ENCODE peak calls at places on chromosomes 2 and 18, in nine cellular contexts. O, N, L, S, Z, R, D, Y and A are unnamed samples.

GRCh38 chr2:218046234-218046633 is 22.8 kb upstream of the RUFY4 start:
- DNase-seq in Y (no peak), L (no peak), D (no peak), Z (no peak), S (no peak), R (no peak), O (no peak), N (no peak), A (no peak)

GRCh38 chr2:207483477-207483876 is 46.3 kb upstream of the CREB1 start:
- DNase-seq in Y (no peak), O (no peak), S (no peak), L (no peak), Z (no peak), D (no peak), N (no peak), R (no peak), A (no peak)

GRCh38 chr2:220315098-220315785 is 687.8 kb downstream of the SLC4A3 start:
- DNase-seq in Z (no peak), R (no peak), N (no peak), O (no peak), L (no peak), Y (peak; percentile 23), S (no peak), D (no peak), A (no peak)

GRCh38 chr2:23055251-23055650 is 329.7 kb upstream of the KLHL29 start:
- DNase-seq in O (no peak), N (no peak), Y (no peak), S (no peak), L (no peak), R (no peak), Z (no peak), D (no peak), A (no peak)

GRCh38 chr2:59312022-59312421 is 1070.9 kb upstream of the FANCL start:
- DNase-seq in L (no peak), O (no peak), Z (no peak), R (no peak), D (no peak), N (no peak), S (no peak), Y (no peak), A (no peak)

GRCh38 chr18:55811964-55812363 is 224.0 kb upstream of the TCF4 start:
- DNase-seq in Z (no peak), Y (no peak), O (no peak), L (no peak), R (no peak), D (no peak), N (no peak), S (no peak), A (no peak)

GRCh38 chr2:126399001-126399400 is 257.0 kb upstream of the GYPC start:
- DNase-seq in O (no peak), R (peak; percentile 69), D (no peak), Z (no peak), Y (no peak), S (no peak), L (no peak), N (no peak), A (no peak)

GRCh38 chr2:47771211-47771610 is 11.7 kb upstream of the MSH6 start:
- DNase-seq in S (no peak), Y (no peak), R (no peak), N (no peak), O (no peak), D (no peak), Z (no peak), L (no peak), A (no peak)

GRCh38 chr2:240820014-240820606 is at the start of gene KIF1A:
- DNase-seq in Y (no peak), D (no peak), R (peak; percentile 91), L (peak; percentile 44), Z (no peak), S (peak; percentile 36), O (no peak), N (peak; percentile 33), A (no peak)

GRCh38 chr2:168632733-168633132 is 169.7 kb upstream of the NOSTRIN start:
- DNase-seq in N (no peak), R (no peak), Y (peak; percentile 19), Z (no peak), D (no peak), S (no peak), O (no peak), L (no peak), A (no peak)

GRCh38 chr2:179843541-179843940 is 17.9 kb downstream of the ZNF385B start:
- DNase-seq in N (no peak), O (no peak), R (no peak), S (no peak), Z (no peak), L (no peak), D (no peak), Y (no peak), A (no peak)

GRCh38 chr2:11248-11941 is 34.9 kb downstream of the FAM110C start:
- DNase-seq in Z (peak; percentile 73), Y (peak; percentile 59), R (peak; percentile 98), N (peak; percentile 66), D (peak; percentile 79), O (peak; percentile 83), S (peak; percentile 75), L (peak; percentile 86), A (no peak)

GRCh38 chr2:223860809-223861738 is 23.7 kb upstream of the AP1S3 start:
- DNase-seq in R (no peak), N (peak; percentile 82), O (no peak), Y (no peak), Z (no peak), L (no peak), S (peak; percentile 61), D (peak; percentile 78), A (no peak)

DNA sequence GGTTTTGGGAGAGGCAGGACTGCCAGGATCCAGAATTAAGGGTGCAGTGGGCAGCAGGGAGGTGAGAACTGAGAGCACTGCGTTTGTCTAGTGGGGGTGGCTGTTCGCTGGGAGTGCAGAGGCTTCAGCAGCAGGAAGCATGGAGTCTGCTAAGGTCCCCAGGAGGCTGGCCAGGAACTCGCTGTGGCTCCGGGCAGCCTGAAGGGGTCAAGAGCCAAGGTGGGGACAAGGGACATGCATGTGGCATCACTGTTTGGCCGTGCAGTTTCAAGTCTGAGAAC is 43.2 kb upstream of the SEMA4C start:
- DNase-seq in L (no peak), R (no peak), O (no peak), N (no peak), Z (no peak), Y (no peak), D (no peak), S (no peak), A (no peak)
- H3K4me1 ChIP-seq in L (peaks cover 61% of the 10 kb centered on the region), R (no peaks in the 10 kb centered on the region), O (peaks cover 19% of the 10 kb centered on the region), N (peaks cover 21% of the 10 kb centered on the region), Z (no peaks in the 10 kb centered on the region), Y (no peaks in the 10 kb centered on the region), D (no peaks in the 10 kb centered on the region), S (no peaks in the 10 kb centered on the region), A (peaks cover 10% of the 10 kb centered on the region)

DNA sequence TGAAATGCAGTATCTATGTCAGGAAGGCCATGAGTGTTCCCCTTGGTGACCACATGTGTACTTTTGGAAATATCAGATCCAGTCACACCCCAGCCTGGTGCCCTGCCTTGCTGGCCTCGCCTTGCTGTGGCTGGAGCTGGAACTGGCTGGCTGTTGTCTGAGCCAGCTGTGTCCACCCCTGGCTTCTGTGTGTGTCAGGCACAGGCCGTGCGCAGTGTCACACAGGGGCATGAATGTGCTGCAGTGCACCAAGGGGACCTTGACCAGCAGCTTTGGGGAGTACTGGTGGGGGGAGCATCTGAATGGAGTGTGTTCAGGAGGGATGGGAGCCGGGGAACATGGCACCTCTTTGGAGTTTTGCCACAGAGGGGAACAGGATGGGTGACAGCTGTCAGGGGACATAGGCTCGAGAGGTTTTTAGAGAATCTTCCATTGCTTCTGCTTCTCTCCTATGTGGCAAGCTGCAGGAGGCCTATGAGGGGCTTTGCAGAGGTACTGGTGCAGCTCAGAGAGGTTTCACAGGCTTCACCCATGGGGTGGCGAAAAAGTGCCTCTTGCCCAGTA is 44.7 kb upstream of the FAHD2A start:
- DNase-seq in R (peak; percentile 23), N (peak; percentile 22), L (no peak), Y (no peak), D (peak; percentile 12), Z (peak; percentile 33), O (no peak), S (peak; percentile 31), A (no peak)
- H3K27ac ChIP-seq in R (no peak overlapping the region), N (no peak overlapping the region), L (no peak overlapping the region), Y (no peak overlapping the region), D (no peak overlapping the region), Z (no peak overlapping the region), O (no peak overlapping the region), S (no peak overlapping the region), A (no peak overlapping the region)

GRCh38 chr18:61900504-61901281 is 7.9 kb upstream of the RNF152 start:
- DNase-seq in N (no peak), D (no peak), Y (no peak), L (no peak), R (no peak), S (no peak), Z (no peak), O (no peak), A (no peak)

GRCh38 chr18:61896767-61897166 is 4.0 kb upstream of the RNF152 start:
- DNase-seq in R (peak; percentile 52), D (peak; percentile 23), Z (peak; percentile 67), N (no peak), O (no peak), L (no peak), Y (peak; percentile 82), S (no peak), A (no peak)

GRCh38 chr18:61896118-61896517 is 3.3 kb upstream of the RNF152 start:
- DNase-seq in D (no peak), N (no peak), O (no peak), S (no peak), L (no peak), Y (no peak), Z (no peak), R (peak; percentile 23), A (no peak)

GRCh38 chr18:61898576-61899205 is 5.9 kb upstream of the RNF152 start:
- DNase-seq in D (peak; percentile 45), L (no peak), Y (no peak), S (peak; percentile 89), R (no peak), O (no peak), Z (no peak), N (no peak), A (no peak)

GRCh38 chr18:61901334-61901986 is 8.7 kb upstream of the RNF152 start:
- DNase-seq in N (peak; percentile 59), O (no peak), Y (peak; percentile 34), R (peak; percentile 88), S (peak; percentile 59), Z (peak; percentile 67), D (peak; percentile 56), L (no peak), A (no peak)
- TF ChIP-seq CTCF in N (no peak), O (peak; percentile 92), Y (peak; percentile 79), R (peak; percentile 93), S (peak; percentile 78), Z (peak; percentile 80), D (peak; percentile 93), L (peak; percentile 73), A (peak; percentile 80)

GRCh38 chr2:134097740-134098139 is 156.1 kb upstream of the MGAT5 start:
- DNase-seq in N (no peak), O (no peak), Z (no peak), L (no peak), Y (no peak), R (no peak), D (no peak), S (no peak), A (no peak)

GRCh38 chr2:134099273-134099672 is 154.6 kb upstream of the MGAT5 start:
- DNase-seq in R (no peak), Y (no peak), D (no peak), O (no peak), S (no peak), N (no peak), Z (no peak), L (no peak), A (no peak)

GRCh38 chr2:134103196-134103595 is 150.7 kb upstream of the MGAT5 start:
- DNase-seq in D (no peak), N (no peak), L (no peak), R (no peak), O (no peak), Y (no peak), Z (no peak), S (no peak), A (no peak)

GRCh38 chr2:134098258-134098785 is 155.6 kb upstream of the MGAT5 start:
- DNase-seq in D (no peak), L (no peak), Y (no peak), N (no peak), R (no peak), Z (no peak), O (no peak), S (no peak), A (no peak)
- H3K4me1 ChIP-seq in D (no peaks in the 10 kb centered on the region), L (no peaks in the 10 kb centered on the region), Y (no peaks in the 10 kb centered on the region), N (no peaks in the 10 kb centered on the region), R (peaks cover 16% of the 10 kb centered on the region), Z (no peaks in the 10 kb centered on the region), O (no peaks in the 10 kb centered on the region), S (no peaks in the 10 kb centered on the region), A (no peaks in the 10 kb centered on the region)